ENCODE peak calls at places on chromosomes 1 and 21, in seven cellular contexts. A, W, D, B, H, V and Z are unnamed samples.

GRCh38 chr1:91948501-91949355 is 473 bp upstream of the BRDT start:
- DNase-seq in A (no peak), W (no peak), D (no peak), B (no peak), H (no peak), V (no peak), Z (no peak)

GRCh38 chr1:23530089-23530749 is 814 bp downstream of the E2F2 start:
- DNase-seq in A (no peak), W (no peak), D (no peak), B (no peak), H (no peak), V (no peak), Z (peak)

GRCh38 chr1:65762081-65762862 is 30.4 kb upstream of the PDE4B start:
- DNase-seq in A (no peak), W (peak), D (no peak), B (no peak), H (no peak), V (no peak), Z (no peak)

GRCh38 chr1:5939268-5940060 is 52.8 kb downstream of the NPHP4 start:
- DNase-seq in A (peak), W (no peak), D (no peak), B (no peak), H (no peak), V (no peak), Z (no peak)

GRCh38 chr1:203440780-203441179 is 34.8 kb upstream of the PRELP start:
- DNase-seq in A (no peak), W (peak), D (no peak), B (no peak), H (no peak), V (no peak), Z (peak)

GRCh38 chr1:206658264-206658980 is 23.1 kb downstream of the DYRK3 start:
- DNase-seq in A (peak), W (no peak), D (peak), B (peak), H (no peak), V (no peak), Z (peak)

GRCh38 chr1:190904091-190904695 is 426.5 kb upstream of the BRINP3 start:
- DNase-seq in A (no peak), W (peak), D (no peak), B (no peak), H (no peak), V (no peak), Z (no peak)

GRCh38 chr1:156488566-156489165 is 11.9 kb downstream of the MEF2D start:
- DNase-seq in A (no peak), W (no peak), D (no peak), B (no peak), H (no peak), V (no peak), Z (no peak)

GRCh38 chr1:235199441-235199840 is 38.4 kb upstream of the RBM34 start:
- DNase-seq in A (no peak), W (peak), D (peak), B (no peak), H (no peak), V (no peak), Z (peak)

GRCh38 chr1:184033711-184034167 is 3.8 kb downstream of the COLGALT2 start:
- DNase-seq in A (no peak), W (peak), D (no peak), B (no peak), H (no peak), V (no peak), Z (no peak)

GRCh38 chr1:22204989-22205913 is 62.4 kb upstream of the WNT4 start:
- DNase-seq in A (no peak), W (no peak), D (no peak), B (no peak), H (no peak), V (no peak), Z (no peak)

GRCh38 chr1:83508485-83509151 is 490.3 kb downstream of the TTLL7 start:
- DNase-seq in A (no peak), W (peak), D (no peak), B (no peak), H (peak), V (no peak), Z (no peak)

GRCh38 chr1:20072771-20073170 is 2.8 kb downstream of the PLA2G5 start:
- DNase-seq in A (no peak), W (no peak), D (no peak), B (no peak), H (no peak), V (no peak), Z (no peak)

GRCh38 chr21:46007498-46007868 is 25.9 kb downstream of the COL6A1 start:
- DNase-seq in A (no peak), W (no peak), D (no peak), B (no peak), H (no peak), V (no peak), Z (no peak)

GRCh38 chr1:101357444-101357986 is 120.7 kb downstream of the S1PR1 start:
- DNase-seq in A (peak), W (peak), D (peak), B (peak), H (peak), V (peak), Z (peak)

GRCh38 chr1:58619286-58620054 is 42.4 kb upstream of the TACSTD2 start:
- DNase-seq in A (no peak), W (no peak), D (no peak), B (no peak), H (no peak), V (no peak), Z (no peak)

GRCh38 chr1:202154766-202155477 is 5.5 kb downstream of the PTPN7 start:
- DNase-seq in A (peak), W (peak), D (peak), B (peak), H (no peak), V (peak), Z (peak)

GRCh38 chr21:43340491-43341348 is 86.2 kb downstream of the SIK1 start:
- DNase-seq in A (no peak), W (peak), D (peak), B (peak), H (no peak), V (no peak), Z (no peak)

GRCh38 chr1:197081117-197081753 is 14.2 kb upstream of the F13B start:
- DNase-seq in A (no peak), W (no peak), D (no peak), B (no peak), H (no peak), V (no peak), Z (no peak)

GRCh38 chr1:9181176-9181906 is 52.4 kb upstream of the GPR157 start:
- DNase-seq in A (peak), W (peak), D (peak), B (peak), H (peak), V (peak), Z (peak)

GRCh38 chr1:223347583-223347982 is 16.4 kb downstream of the SUSD4 start:
- DNase-seq in A (no peak), W (no peak), D (no peak), B (no peak), H (no peak), V (no peak), Z (no peak)

GRCh38 chr21:44334637-44335030 is 4.6 kb downstream of the CFAP410 start:
- DNase-seq in A (no peak), W (no peak), D (no peak), B (no peak), H (no peak), V (no peak), Z (no peak)

GRCh38 chr1:14516974-14517812 is 81.3 kb upstream of the KAZN start:
- DNase-seq in A (no peak), W (peak), D (no peak), B (no peak), H (peak), V (no peak), Z (no peak)

GRCh38 chr1:224432672-224433040 is 1.9 kb downstream of the WDR26 start:
- DNase-seq in A (no peak), W (no peak), D (no peak), B (no peak), H (no peak), V (no peak), Z (peak)

GRCh38 chr1:18900303-18900841 is 2.0 kb downstream of the ALDH4A1 start:
- DNase-seq in A (no peak), W (peak), D (no peak), B (no peak), H (no peak), V (peak), Z (no peak)

GRCh38 chr1:62068302-62068936 is 126.2 kb upstream of the L1TD1 start:
- DNase-seq in A (no peak), W (no peak), D (no peak), B (no peak), H (no peak), V (no peak), Z (no peak)

GRCh38 chr1:62066713-62067112 is 127.9 kb upstream of the L1TD1 start:
- DNase-seq in A (no peak), W (no peak), D (no peak), B (no peak), H (no peak), V (no peak), Z (no peak)

GRCh38 chr1:62062087-62062486 is 132.6 kb upstream of the L1TD1 start:
- DNase-seq in A (no peak), W (no peak), D (no peak), B (no peak), H (no peak), V (no peak), Z (no peak)

GRCh38 chr1:62068978-62069377 is 125.7 kb upstream of the L1TD1 start:
- DNase-seq in A (no peak), W (peak), D (no peak), B (no peak), H (no peak), V (no peak), Z (no peak)

DNA sequence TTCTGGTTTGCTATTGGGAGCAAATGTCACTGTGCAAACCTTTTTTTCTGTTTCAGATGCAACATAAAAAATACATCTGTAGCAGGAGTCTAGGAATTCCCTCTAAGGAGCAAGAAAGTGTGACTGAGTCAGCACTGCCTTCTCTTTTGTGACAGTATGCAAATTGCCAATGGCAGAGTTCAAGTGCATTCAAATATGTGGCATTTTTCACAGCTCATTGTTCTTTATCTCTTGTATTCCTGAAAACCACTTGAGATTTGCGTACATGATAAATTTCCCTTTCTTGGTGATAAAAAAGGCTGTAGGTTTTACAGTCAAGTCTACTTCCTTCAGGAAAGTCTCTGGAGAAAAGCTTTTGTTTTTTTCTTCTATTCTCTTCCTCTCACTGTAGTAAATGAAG is 129.8 kb upstream of the L1TD1 start:
- DNase-seq in A (no peak), W (no peak), D (no peak), B (no peak), H (no peak), V (no peak), Z (no peak)
- TF ChIP-seq CEBPB in A (no peak), W (no peak), D (no peak), B (no peak), H (no peak), V (no peak), Z (no peak)

GRCh38 chr1:42040159-42040558 is 113.1 kb upstream of the GUCA2B start:
- DNase-seq in A (no peak), W (no peak), D (no peak), B (no peak), H (no peak), V (no peak), Z (no peak)
- TF ChIP-seq CEBPB in A (no peak), W (no peak), D (no peak), B (no peak), H (no peak), V (no peak), Z (no peak)

DNA sequence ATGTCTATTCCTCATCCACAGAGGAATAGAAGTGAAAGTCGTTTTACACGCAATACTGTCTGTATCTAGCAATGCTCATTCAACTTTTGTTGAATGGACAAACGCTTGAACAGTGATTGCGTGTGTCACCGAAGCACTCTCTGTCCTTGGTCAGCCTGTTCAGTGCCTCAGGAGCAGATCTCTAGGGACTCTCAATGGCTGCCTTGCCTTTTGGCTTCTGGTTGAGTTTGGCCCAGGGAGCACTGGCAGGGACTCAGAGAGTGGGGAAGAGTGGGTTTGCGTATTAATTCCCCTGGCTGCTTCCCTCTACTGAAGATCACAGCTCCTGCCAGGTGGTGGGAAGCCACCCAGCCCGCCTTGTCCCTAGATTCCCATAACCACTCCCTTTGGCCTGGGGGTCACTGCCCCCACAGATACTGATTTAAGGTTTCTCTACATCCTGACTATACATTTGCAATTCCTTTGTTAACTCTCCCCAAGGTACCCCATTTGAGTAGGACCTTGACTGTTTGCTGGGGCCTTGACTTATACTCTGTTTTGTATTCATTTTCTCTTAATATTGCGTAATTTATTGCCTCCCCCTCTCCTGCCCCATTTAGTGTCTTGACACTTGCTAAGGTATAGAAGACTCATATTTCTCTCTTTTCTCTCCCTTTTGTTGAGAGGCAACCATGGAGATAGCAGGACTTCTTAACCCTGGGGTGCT is 61.7 kb upstream of the USP24 start:
- DNase-seq in A (no peak), W (no peak), D (no peak), B (no peak), H (no peak), V (no peak), Z (no peak)
- TF ChIP-seq CEBPB in A (peak), W (peak), D (peak), B (peak), H (no peak), V (peak), Z (peak)

GRCh38 chr1:211386931-211387330 is 60.3 kb downstream of the TRAF5 start:
- DNase-seq in A (no peak), W (peak), D (no peak), B (no peak), H (no peak), V (no peak), Z (no peak)
- TF ChIP-seq CEBPB in A (no peak), W (no peak), D (no peak), B (no peak), H (no peak), V (no peak), Z (no peak)

GRCh38 chr1:54584575-54584974 is 36.5 kb downstream of the ACOT11 start:
- DNase-seq in A (no peak), W (no peak), D (no peak), B (no peak), H (no peak), V (no peak), Z (no peak)
- TF ChIP-seq CEBPB in A (no peak), W (no peak), D (no peak), B (no peak), H (no peak), V (no peak), Z (no peak)

DNA sequence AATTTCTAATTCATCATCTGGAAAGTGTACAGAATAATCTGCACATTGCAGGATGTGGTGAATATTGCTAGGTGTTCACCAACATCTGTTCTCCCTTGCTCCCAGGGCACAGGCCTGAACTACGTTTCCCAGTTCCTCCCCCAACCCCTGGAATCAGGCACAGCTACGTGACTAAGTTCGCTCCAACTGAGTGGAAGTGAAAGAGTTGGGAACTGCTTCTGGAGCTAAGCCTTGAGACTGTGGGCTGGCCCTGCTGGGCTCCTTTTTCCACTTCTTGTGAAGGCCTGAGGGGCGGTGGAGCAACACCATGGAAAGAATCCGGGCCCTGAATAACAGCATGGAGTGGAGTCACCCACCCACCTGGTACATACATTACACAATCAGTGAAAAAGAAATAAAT is 534.6 kb downstream of the SMYD3 start:
- DNase-seq in A (no peak), W (no peak), D (no peak), B (no peak), H (no peak), V (no peak), Z (no peak)
- TF ChIP-seq CEBPB in A (no peak), W (peak), D (no peak), B (no peak), H (no peak), V (no peak), Z (no peak)

DNA sequence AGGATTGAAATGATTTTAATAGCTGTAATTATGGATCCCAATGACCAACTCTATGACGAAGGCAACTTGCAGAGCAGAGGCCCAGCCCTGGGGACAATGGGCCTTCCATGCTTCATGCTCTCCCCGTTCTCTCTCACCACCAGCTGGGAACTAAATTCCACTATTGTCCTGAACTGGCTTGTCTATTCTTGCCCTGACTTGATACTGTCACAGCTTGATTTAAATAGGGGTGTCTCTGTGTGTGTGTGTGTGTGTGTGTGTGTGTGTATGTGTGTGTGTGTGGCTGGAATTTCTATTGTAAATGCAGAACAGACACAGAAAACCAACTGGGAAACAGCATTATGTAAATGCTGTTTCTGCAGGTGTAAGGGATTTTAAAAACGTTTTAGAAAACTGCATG is 57.0 kb downstream of the SLC22A15 start:
- DNase-seq in A (no peak), W (no peak), D (no peak), B (no peak), H (no peak), V (no peak), Z (no peak)
- TF ChIP-seq CEBPB in A (no peak), W (no peak), D (no peak), B (no peak), H (no peak), V (no peak), Z (no peak)

GRCh38 chr21:35281946-35282345 is 232.8 kb upstream of the RUNX1 start:
- DNase-seq in A (no peak), W (no peak), D (no peak), B (no peak), H (no peak), V (no peak), Z (no peak)

GRCh38 chr21:35282944-35283343 is 233.8 kb upstream of the RUNX1 start:
- DNase-seq in A (no peak), W (no peak), D (no peak), B (no peak), H (no peak), V (no peak), Z (no peak)

GRCh38 chr21:35288238-35288637 is 239.1 kb upstream of the RUNX1 start:
- DNase-seq in A (no peak), W (no peak), D (no peak), B (no peak), H (no peak), V (no peak), Z (no peak)

GRCh38 chr21:35280221-35280620 is 231.1 kb upstream of the RUNX1 start:
- DNase-seq in A (no peak), W (no peak), D (no peak), B (no peak), H (no peak), V (no peak), Z (no peak)

DNA sequence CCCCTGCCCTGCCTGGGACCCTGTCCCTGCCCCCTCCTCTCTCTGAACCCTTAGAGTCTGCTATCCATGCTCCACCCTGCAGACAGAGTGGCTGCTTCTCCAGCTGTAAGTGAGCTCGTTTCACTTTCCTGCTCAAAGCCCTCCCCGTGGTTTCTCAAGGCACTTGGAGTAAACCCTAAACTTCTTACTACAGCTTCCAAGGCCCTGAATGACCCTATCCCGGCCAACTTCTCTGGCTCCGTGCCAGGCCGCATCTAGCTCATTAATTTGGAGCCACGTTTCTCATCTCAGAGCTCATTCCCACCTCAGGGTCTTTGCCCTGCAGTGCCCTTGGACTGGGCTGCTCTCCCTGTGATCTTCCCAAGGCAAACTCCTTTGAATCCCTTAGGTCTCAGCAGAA is 235.1 kb upstream of the RUNX1 start:
- DNase-seq in A (no peak), W (no peak), D (no peak), B (no peak), H (no peak), V (no peak), Z (no peak)
- TF ChIP-seq CEBPB in A (no peak), W (no peak), D (no peak), B (no peak), H (no peak), V (no peak), Z (no peak)

GRCh38 chr1:119542492-119542946 is 35.5 kb downstream of the HSD3B1 start:
- DNase-seq in A (no peak), W (no peak), D (no peak), B (no peak), H (no peak), V (no peak), Z (no peak)
- TF ChIP-seq CEBPB in A (no peak), W (no peak), D (no peak), B (no peak), H (no peak), V (no peak), Z (no peak)